ENCODE peak calls at places on chromosome 12, in six cellular contexts. C is GM23338, Z is HCT116, J is Panc1, M is SK-N-SH, W is A549. U is an unnamed sample.

GRCh38 chr12:91899056-91899455 is 246.6 kb downstream of the BTG1 start:
- DNase-seq in C (no peak), Z (no peak), J (no peak), M (no peak), W (no peak), U (no peak)

GRCh38 chr12:108468149-108468968 is 46.7 kb upstream of the FICD start:
- DNase-seq in C (peak; percentile 84), Z (no peak), J (no peak), M (no peak), W (peak; percentile 27), U (no peak)

GRCh38 chr12:132460571-132460970 is 29.4 kb upstream of the FBRSL1 start:
- DNase-seq in C (peak; percentile 83), Z (no peak), J (no peak), M (no peak), W (no peak), U (no peak)

GRCh38 chr12:89040146-89040964 is 311.9 kb downstream of the DUSP6 start:
- DNase-seq in C (peak; percentile 27), Z (no peak), J (no peak), M (no peak), W (no peak), U (peak; percentile 55)

GRCh38 chr12:26052652-26053051 is 72.2 kb downstream of the BHLHE41 start:
- DNase-seq in C (no peak), Z (no peak), J (peak; percentile 51), M (no peak), W (no peak), U (no peak)

GRCh38 chr12:6230321-6231110 is 30.3 kb downstream of the CD9 start:
- DNase-seq in C (no peak), Z (no peak), J (no peak), M (no peak), W (no peak), U (peak; percentile 96)

GRCh38 chr12:85836716-85837100 is 499 bp upstream of the RASSF9 start:
- DNase-seq in C (peak; percentile 10), Z (no peak), J (no peak), M (no peak), W (no peak), U (no peak)

GRCh38 chr12:50505386-50505827 is 622 bp downstream of the DIP2B start:
- DNase-seq in C (no peak), Z (no peak), J (no peak), M (peak; percentile 64), W (no peak), U (no peak)

GRCh38 chr12:85874064-85874463 is at the start of gene NTS:
- DNase-seq in C (peak; percentile 63), Z (no peak), J (no peak), M (no peak), W (no peak), U (no peak)

GRCh38 chr12:25069221-25069620 is 120.3 kb upstream of the BCAT1 start:
- DNase-seq in C (no peak), Z (no peak), J (no peak), M (no peak), W (no peak), U (no peak)

GRCh38 chr12:87953257-87953860 is 75.8 kb downstream of the C12orf50 start:
- DNase-seq in C (peak; percentile 71), Z (peak; percentile 41), J (peak; percentile 8), M (peak; percentile 57), W (peak; percentile 28), U (peak; percentile 6)

GRCh38 chr12:53042607-53043454 is 7.0 kb upstream of the TNS2 start:
- DNase-seq in C (peak; percentile 51), Z (no peak), J (no peak), M (peak; percentile 7), W (no peak), U (no peak)

GRCh38 chr12:49825360-49825970 is 2.7 kb downstream of the NCKAP5L start:
- DNase-seq in C (peak; percentile 27), Z (no peak), J (no peak), M (no peak), W (no peak), U (peak; percentile 71)

GRCh38 chr12:33605776-33606175 is 166.2 kb upstream of the SYT10 start:
- DNase-seq in C (peak; percentile 60), Z (no peak), J (no peak), M (peak; percentile 2), W (peak; percentile 3), U (peak; percentile 14)

GRCh38 chr12:130796985-130797686 is 41.9 kb downstream of the STX2 start:
- DNase-seq in C (no peak), Z (no peak), J (no peak), M (no peak), W (no peak), U (no peak)
- TF ChIP-seq REST in C (no peak), Z (no peak), J (no peak), M (no peak), W (no peak), U (no peak)

DNA sequence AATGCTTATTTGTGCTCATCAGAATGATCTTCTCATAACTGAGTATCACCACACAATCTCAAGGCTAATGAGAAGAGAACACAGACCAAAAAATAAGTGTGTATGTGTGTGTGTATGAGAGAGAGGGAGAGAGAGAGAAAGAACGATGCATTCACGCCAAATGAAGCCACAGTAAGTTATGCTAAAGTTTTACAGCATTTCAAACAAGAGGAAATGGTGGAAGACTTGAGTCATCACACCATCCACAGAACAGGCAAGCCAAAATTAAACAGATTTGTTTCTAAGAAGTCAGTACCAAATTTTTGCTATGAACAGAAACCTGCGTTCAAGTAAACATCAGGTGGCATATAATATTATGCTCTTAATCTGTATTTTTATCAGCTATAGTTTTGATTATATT is 141.2 kb downstream of the MED13L start:
- DNase-seq in C (no peak), Z (no peak), J (no peak), M (no peak), W (no peak), U (no peak)
- TF ChIP-seq REST in C (no peak), Z (no peak), J (no peak), M (no peak), W (no peak), U (no peak)

DNA sequence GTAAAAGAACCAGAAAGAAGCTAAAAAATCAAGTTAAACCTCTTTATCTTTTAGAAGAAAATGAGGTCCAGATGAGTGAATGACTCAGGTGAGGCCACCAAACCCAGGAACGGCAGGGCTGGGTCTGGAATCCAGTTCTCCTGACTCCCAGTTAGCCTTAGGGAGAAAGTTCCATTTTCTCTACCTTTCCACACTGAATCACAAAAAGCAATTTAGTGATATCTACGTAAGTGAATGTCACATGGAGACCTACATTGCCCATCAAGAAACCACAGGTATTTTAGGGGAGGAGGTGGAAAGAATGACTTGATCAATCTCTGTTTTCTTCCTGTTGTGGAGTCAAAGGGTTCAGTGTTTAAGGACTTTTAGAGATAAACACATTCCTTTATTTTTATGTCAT is 106.9 kb upstream of the PTPRB start:
- DNase-seq in C (no peak), Z (no peak), J (no peak), M (no peak), W (no peak), U (no peak)
- TF ChIP-seq REST in C (no peak), Z (no peak), J (no peak), M (no peak), W (no peak), U (no peak)

GRCh38 chr12:9932270-9932669 is at the start of gene CLEC2A:
- DNase-seq in C (no peak), Z (no peak), J (no peak), M (no peak), W (no peak), U (no peak)

GRCh38 chr12:9933966-9934365 is 1.8 kb upstream of the CLEC2A start:
- DNase-seq in C (no peak), Z (no peak), J (no peak), M (no peak), W (no peak), U (no peak)

GRCh38 chr12:9928607-9929006 is 3.6 kb downstream of the CLEC2A start:
- DNase-seq in C (no peak), Z (no peak), J (no peak), M (no peak), W (no peak), U (no peak)

GRCh38 chr12:9935026-9935425 is 2.9 kb upstream of the CLEC2A start:
- DNase-seq in C (no peak), Z (no peak), J (no peak), M (no peak), W (no peak), U (no peak)

DNA sequence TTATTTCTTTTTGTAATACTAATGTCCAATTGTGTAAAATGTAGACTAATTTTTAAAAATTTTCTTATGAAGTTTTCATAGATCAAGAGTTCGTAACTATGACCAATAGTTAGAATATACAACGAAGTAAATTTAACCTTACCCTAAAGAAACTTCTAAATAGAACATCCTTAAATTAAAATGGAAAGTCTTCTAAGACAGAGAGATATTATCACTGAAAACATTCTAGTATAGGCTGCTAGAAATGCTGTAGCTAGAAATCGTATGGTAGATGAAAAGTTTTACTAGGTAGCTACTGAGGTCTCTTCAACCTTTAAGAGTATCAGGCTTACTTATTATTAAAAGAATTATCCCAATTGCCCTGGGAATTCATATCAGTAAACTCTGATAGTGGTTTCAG is 925 bp downstream of the CLEC2A start:
- DNase-seq in C (no peak), Z (no peak), J (no peak), M (no peak), W (no peak), U (no peak)
- TF ChIP-seq REST in C (no peak), Z (no peak), J (no peak), M (no peak), W (no peak), U (no peak)

U was measured in HL-60.